ENCODE peak calls at places on chromosomes 3 and 15, in four cellular contexts. Y is IMR-90, R is H9, U is H1. O is an unnamed sample.

GRCh38 chr15:52529289-52529929 is 729 bp upstream of the MYO5A start:
- DNase-seq in Y (no peak), R (peak; percentile 48), U (peak; percentile 81), O (peak; percentile 49)

GRCh38 chr15:99014803-99015676 is 7.4 kb upstream of the PGPEP1L start:
- DNase-seq in Y (peak; percentile 72), R (peak; percentile 84), U (peak; percentile 85), O (peak; percentile 87)

GRCh38 chr3:116702370-116702769 is 7.2 kb upstream of the TUSC7 start:
- DNase-seq in Y (no peak), R (no peak), U (no peak), O (no peak)

GRCh38 chr15:48802867-48803266 is 8.0 kb downstream of the CEP152 start:
- DNase-seq in Y (peak; percentile 97), R (no peak), U (no peak), O (peak; percentile 43)

GRCh38 chr3:5690904-5691532 is 503.5 kb downstream of the EDEM1 start:
- DNase-seq in Y (no peak), R (no peak), U (no peak), O (no peak)

GRCh38 chr3:125107861-125108567 is 52.2 kb upstream of the HEG1 start:
- DNase-seq in Y (peak; percentile 95), R (no peak), U (no peak), O (no peak)

GRCh38 chr3:194285859-194286197 is 65.3 kb downstream of the CPN2 start:
- DNase-seq in Y (no peak), R (no peak), U (no peak), O (no peak)

GRCh38 chr15:63241316-63241715 is 36.1 kb upstream of the APH1B start:
- DNase-seq in Y (no peak), R (no peak), U (no peak), O (no peak)

GRCh38 chr3:41274944-41275668 is 75.8 kb downstream of the CTNNB1 start:
- DNase-seq in Y (peak; percentile 76), R (no peak), U (no peak), O (no peak)

GRCh38 chr15:70017796-70018195 is 79.9 kb downstream of the TLE3 start:
- DNase-seq in Y (no peak), R (no peak), U (no peak), O (no peak)

GRCh38 chr3:24288538-24289236 is 206.0 kb downstream of the THRB start:
- DNase-seq in Y (no peak), R (no peak), U (no peak), O (no peak)

GRCh38 chr3:146968204-146968651 is 363.1 kb upstream of the PLSCR5 start:
- DNase-seq in Y (peak; percentile 80), R (no peak), U (no peak), O (peak; percentile 70)

GRCh38 chr15:70099167-70099965 is 1.6 kb upstream of the TLE3 start:
- DNase-seq in Y (peak; percentile 99), R (peak; percentile 99), U (peak; percentile 100), O (peak; percentile 100)

GRCh38 chr3:57100046-57100695 is 39.7 kb downstream of the SPATA12 start:
- DNase-seq in Y (peak; percentile 75), R (peak; percentile 60), U (peak; percentile 85), O (peak; percentile 73)

GRCh38 chr3:50388720-50389352 is 29.5 kb upstream of the TMEM115 start:
- DNase-seq in Y (no peak), R (no peak), U (no peak), O (peak; percentile 37)

GRCh38 chr15:94234300-94234699 is 2.9 kb downstream of the MCTP2 start:
- DNase-seq in Y (no peak), R (no peak), U (no peak), O (peak; percentile 40)

GRCh38 chr3:153257673-153258351 is 95.8 kb downstream of the RAP2B start:
- DNase-seq in Y (no peak), R (no peak), U (no peak), O (no peak)

GRCh38 chr3:76646921-76647562 is 392.9 kb upstream of the ROBO2 start:
- DNase-seq in Y (no peak), R (peak; percentile 70), U (peak; percentile 84), O (peak; percentile 56)

GRCh38 chr3:99895106-99895705 is 77.5 kb downstream of the CMSS1 start:
- DNase-seq in Y (peak; percentile 41), R (no peak), U (no peak), O (no peak)

GRCh38 chr3:46427929-46428833 is 21.1 kb downstream of the CCRL2 start:
- DNase-seq in Y (no peak), R (no peak), U (no peak), O (no peak)

GRCh38 chr3:155497930-155498647 is 204.6 kb upstream of the STRIT1 start:
- DNase-seq in Y (peak; percentile 50), R (no peak), U (no peak), O (no peak)

GRCh38 chr15:58764468-58764867 is 6.6 kb upstream of the MINDY2 start:
- DNase-seq in Y (no peak), R (no peak), U (no peak), O (no peak)

GRCh38 chr15:53522878-53523455 is 236.5 kb downstream of the WDR72 start:
- DNase-seq in Y (no peak), R (no peak), U (no peak), O (peak; percentile 21)

GRCh38 chr15:42059661-42060476 is 34.5 kb downstream of the PLA2G4D start:
- DNase-seq in Y (peak; percentile 21), R (peak; percentile 68), U (peak; percentile 91), O (peak; percentile 69)

GRCh38 chr3:138465927-138466326 is 31.5 kb downstream of the ESYT3 start:
- DNase-seq in Y (peak; percentile 22), R (no peak), U (no peak), O (no peak)

GRCh38 chr3:49668414-49668797 is 5.7 kb upstream of the APEH start:
- DNase-seq in Y (no peak), R (no peak), U (no peak), O (peak; percentile 26)

GRCh38 chr3:123644358-123644757 is 59.5 kb upstream of the HACD2 start:
- DNase-seq in Y (no peak), R (no peak), U (no peak), O (no peak)

GRCh38 chr3:122343654-122344053 is 18.6 kb downstream of the CSTA start:
- DNase-seq in Y (peak; percentile 19), R (no peak), U (no peak), O (no peak)
- H4K5ac ChIP-seq in Y (no peak overlapping the region), R (no peak overlapping the region), U (no peak overlapping the region), O (no peak overlapping the region)

GRCh38 chr15:39658740-39659139 is 77.9 kb downstream of the THBS1 start:
- DNase-seq in Y (no peak), R (no peak), U (no peak), O (no peak)

GRCh38 chr15:39661776-39662175 is 80.9 kb downstream of the THBS1 start:
- DNase-seq in Y (peak; percentile 31), R (no peak), U (no peak), O (no peak)

GRCh38 chr15:39657181-39657580 is 76.3 kb downstream of the THBS1 start:
- DNase-seq in Y (no peak), R (no peak), U (no peak), O (no peak)

GRCh38 chr15:39654308-39654707 is 73.4 kb downstream of the THBS1 start:
- DNase-seq in Y (no peak), R (no peak), U (no peak), O (no peak)

GRCh38 chr15:39657714-39658113 is 76.8 kb downstream of the THBS1 start:
- DNase-seq in Y (peak; percentile 66), R (no peak), U (no peak), O (no peak)
- H4K5ac ChIP-seq in Y (no peak overlapping the region), R (no peak overlapping the region), U (no peak overlapping the region), O (no peak overlapping the region)

DNA sequence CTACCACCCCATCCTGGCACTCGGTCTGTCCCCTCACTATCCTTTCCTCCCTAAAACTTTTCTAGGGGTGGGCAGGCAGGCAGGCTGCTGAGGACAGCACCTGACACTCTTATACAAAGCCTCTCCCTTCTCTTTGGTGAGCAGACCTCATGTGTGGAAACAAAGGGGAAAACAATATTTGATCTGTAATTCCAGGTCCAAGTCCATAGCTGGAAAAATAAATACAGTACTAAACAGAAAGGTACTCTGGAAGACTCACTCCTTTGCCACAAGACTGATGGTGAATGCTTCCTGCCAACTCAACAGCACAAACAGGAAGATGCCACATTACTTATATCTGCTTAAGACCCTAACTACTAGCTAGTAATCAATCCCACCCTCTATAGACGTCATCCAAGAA is 44.0 kb upstream of the CSPG5 start:
- DNase-seq in Y (no peak), R (no peak), U (no peak), O (no peak)
- H4K5ac ChIP-seq in Y (no peak overlapping the region), R (no peak overlapping the region), U (no peak overlapping the region), O (no peak overlapping the region)

GRCh38 chr3:163039636-163040035 is 1543.0 kb downstream of the OTOL1 start:
- DNase-seq in Y (no peak), R (no peak), U (no peak), O (peak; percentile 14)

GRCh38 chr3:163045945-163046344 is 1549.3 kb downstream of the OTOL1 start:
- DNase-seq in Y (no peak), R (no peak), U (no peak), O (no peak)

GRCh38 chr3:163043074-163043473 is 1546.5 kb downstream of the OTOL1 start:
- DNase-seq in Y (peak; percentile 19), R (no peak), U (no peak), O (peak; percentile 53)
- H4K5ac ChIP-seq in Y (no peak overlapping the region), R (no peak overlapping the region), U (no peak overlapping the region), O (no peak overlapping the region)

DNA sequence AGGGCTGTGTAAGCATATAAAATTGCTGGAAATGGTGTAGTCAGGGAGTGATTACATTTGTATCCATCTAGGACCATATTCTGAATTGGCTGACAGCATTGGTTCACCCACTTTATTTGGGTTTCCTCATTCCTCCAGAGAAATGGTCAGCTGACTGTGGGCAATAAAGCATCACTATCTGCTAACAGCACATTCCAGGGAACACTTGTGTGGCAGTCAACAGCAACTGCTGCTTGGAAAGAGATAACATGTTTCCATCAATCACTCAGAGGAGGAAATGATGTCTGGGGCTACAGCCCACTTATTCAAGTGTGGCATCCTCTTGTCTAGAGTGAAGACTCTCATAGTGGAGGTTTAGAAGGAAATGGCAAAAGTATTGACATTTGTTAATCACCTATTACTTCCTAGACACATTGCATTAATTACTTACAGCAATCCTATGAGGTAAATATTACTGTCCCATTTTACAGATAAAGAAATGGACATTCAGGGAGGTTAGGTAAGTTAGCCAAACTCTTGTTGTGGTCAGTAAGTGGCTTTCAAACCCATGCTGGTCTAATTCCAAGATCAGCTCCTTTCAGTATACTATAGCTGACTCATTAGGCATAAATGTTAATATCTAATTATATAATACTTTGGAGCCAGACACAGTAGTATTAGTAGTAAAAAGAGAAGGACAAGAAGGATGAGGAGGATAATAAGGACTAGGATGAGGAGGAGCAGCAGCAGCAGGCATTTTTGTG is 247.8 kb downstream of the ALCAM start:
- DNase-seq in Y (peak; percentile 52), R (no peak), U (no peak), O (peak; percentile 71)
- H4K5ac ChIP-seq in Y (no peak overlapping the region), R (no peak overlapping the region), U (no peak overlapping the region), O (no peak overlapping the region)